ENCODE peak calls at places on chromosomes 11 and 22, in four cellular contexts. X is adrenal gland, V is transverse colon, G is fibroblast of lung. D is an unnamed sample.

GRCh38 chr11:114987171-114987760 is 308.9 kb downstream of the NXPE2 start:
- DNase-seq in X (no peak), V (no peak), G (no peak), D (no peak)

GRCh38 chr11:55658031-55658573 is 3.9 kb upstream of the OR4C6 start:
- DNase-seq in X (no peak), V (no peak), G (no peak), D (no peak)

GRCh38 chr11:14244926-14245325 is 114.1 kb downstream of the RRAS2 start:
- DNase-seq in X (no peak), V (no peak), G (no peak), D (no peak)

GRCh38 chr11:72144807-72145565 is 9.5 kb downstream of the FOLR3 start:
- DNase-seq in X (no peak), V (no peak), G (peak), D (no peak)

GRCh38 chr11:84414936-84415335 is 1128.8 kb upstream of the CCDC90B start:
- DNase-seq in X (no peak), V (no peak), G (no peak), D (no peak)

GRCh38 chr11:66691311-66691980 is 13.8 kb upstream of the RBM4B start:
- DNase-seq in X (peak), V (no peak), G (no peak), D (no peak)

GRCh38 chr11:134789104-134789503 is 377.1 kb upstream of the B3GAT1 start:
- DNase-seq in X (no peak), V (no peak), G (no peak), D (no peak)

GRCh38 chr11:133104014-133104753 is 428.1 kb downstream of the OPCML start:
- DNase-seq in X (no peak), V (no peak), G (no peak), D (no peak)

GRCh38 chr11:101974255-101974654 is 57.9 kb upstream of the ANGPTL5 start:
- DNase-seq in X (no peak), V (no peak), G (peak), D (no peak)

GRCh38 chr11:113148076-113148475 is 166.3 kb upstream of the TTC12 start:
- DNase-seq in X (no peak), V (no peak), G (no peak), D (no peak)

GRCh38 chr11:56909080-56909479 is 79.6 kb upstream of the OR5AK2 start:
- DNase-seq in X (no peak), V (no peak), G (no peak), D (no peak)

GRCh38 chr11:96228472-96228871 is 114.5 kb downstream of the MAML2 start:
- DNase-seq in X (peak), V (peak), G (peak), D (no peak)

GRCh38 chr11:68340784-68341556 is 28.6 kb downstream of the LRP5 start:
- DNase-seq in X (no peak), V (no peak), G (no peak), D (no peak)

GRCh38 chr11:128687321-128687720 is 6.6 kb upstream of the FLI1 start:
- DNase-seq in X (no peak), V (peak), G (no peak), D (no peak)

GRCh38 chr11:128685383-128686044 is 8.4 kb upstream of the FLI1 start:
- DNase-seq in X (no peak), V (no peak), G (no peak), D (no peak)

GRCh38 chr11:128688031-128688713 is 5.7 kb upstream of the FLI1 start:
- DNase-seq in X (no peak), V (no peak), G (no peak), D (no peak)

GRCh38 chr11:128686045-128686741 is 7.7 kb upstream of the FLI1 start:
- DNase-seq in X (no peak), V (no peak), G (no peak), D (no peak)

GRCh38 chr11:128686745-128687177 is 7.1 kb upstream of the FLI1 start:
- DNase-seq in X (no peak), V (peak), G (peak), D (no peak)
- H3K4me3 ChIP-seq in X (no peak), V (no peak), G (peak), D (peak)

DNA sequence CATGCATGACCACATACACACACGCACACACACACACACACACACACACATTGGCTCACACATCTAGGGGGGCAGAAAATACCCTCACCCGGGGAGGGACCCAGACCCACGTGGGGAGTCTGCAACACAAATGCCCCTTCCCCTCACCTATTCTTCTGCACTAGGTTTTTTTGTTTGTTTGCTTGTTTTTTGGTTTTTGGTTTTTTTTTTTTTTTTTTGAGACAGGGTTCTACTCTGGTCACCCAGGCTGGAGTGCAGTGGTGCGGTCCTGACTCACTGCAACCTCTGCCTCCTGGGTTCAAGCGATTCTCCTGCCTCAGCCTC is 28.4 kb downstream of the WEE1 start:
- DNase-seq in X (no peak), V (no peak), G (no peak), D (no peak)
- H3K4me3 ChIP-seq in X (no peak), V (no peak), G (no peak), D (peak)

DNA sequence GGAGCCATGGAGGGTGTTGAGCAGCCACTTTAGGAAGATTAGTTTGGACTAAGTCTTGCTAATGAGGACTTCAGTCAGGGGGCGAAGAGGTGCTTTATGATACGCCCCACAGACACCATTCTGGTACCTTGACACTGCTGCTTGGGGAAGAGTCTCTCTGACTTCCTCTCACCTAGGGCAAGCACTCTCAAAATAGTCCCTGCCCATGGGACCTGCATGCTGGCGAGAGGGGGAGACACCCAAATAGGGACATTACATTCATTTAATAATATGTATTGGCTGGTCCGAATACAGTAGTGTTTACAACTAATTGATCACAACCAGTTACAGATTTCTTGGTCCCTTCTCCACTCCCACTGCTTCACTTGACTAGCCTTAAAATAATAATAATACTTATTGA is 4.4 kb upstream of the CATSPERZ start:
- DNase-seq in X (no peak), V (no peak), G (no peak), D (no peak)
- H3K4me3 ChIP-seq in X (no peak), V (no peak), G (no peak), D (no peak)

GRCh38 chr22:35896306-35896705 is 132.3 kb downstream of the RBFOX2 start:
- DNase-seq in X (no peak), V (no peak), G (no peak), D (no peak)
- H3K4me3 ChIP-seq in X (no peak), V (no peak), G (no peak), D (no peak)

GRCh38 chr22:41801886-41802285 is 1.4 kb downstream of the CCDC134 start:
- DNase-seq in X (no peak), V (no peak), G (no peak), D (no peak)
- H3K4me3 ChIP-seq in X (no peak), V (no peak), G (peak), D (no peak)

GRCh38 chr11:100221791-100222190 is 465.3 kb upstream of the ARHGAP42 start:
- DNase-seq in X (no peak), V (no peak), G (no peak), D (no peak)
- H3K4me3 ChIP-seq in X (no peak), V (no peak), G (no peak), D (no peak)

GRCh38 chr22:20205464-20205963 is 54.7 kb upstream of the CCDC188 start:
- DNase-seq in X (no peak), V (no peak), G (no peak), D (no peak)

GRCh38 chr22:20207277-20208025 is 56.6 kb upstream of the CCDC188 start:
- DNase-seq in X (no peak), V (no peak), G (no peak), D (no peak)

GRCh38 chr22:20206709-20207215 is 55.9 kb upstream of the CCDC188 start:
- DNase-seq in X (no peak), V (peak), G (peak), D (peak)

GRCh38 chr22:20204821-20205220 is 54.0 kb upstream of the CCDC188 start:
- DNase-seq in X (no peak), V (no peak), G (no peak), D (no peak)

DNA sequence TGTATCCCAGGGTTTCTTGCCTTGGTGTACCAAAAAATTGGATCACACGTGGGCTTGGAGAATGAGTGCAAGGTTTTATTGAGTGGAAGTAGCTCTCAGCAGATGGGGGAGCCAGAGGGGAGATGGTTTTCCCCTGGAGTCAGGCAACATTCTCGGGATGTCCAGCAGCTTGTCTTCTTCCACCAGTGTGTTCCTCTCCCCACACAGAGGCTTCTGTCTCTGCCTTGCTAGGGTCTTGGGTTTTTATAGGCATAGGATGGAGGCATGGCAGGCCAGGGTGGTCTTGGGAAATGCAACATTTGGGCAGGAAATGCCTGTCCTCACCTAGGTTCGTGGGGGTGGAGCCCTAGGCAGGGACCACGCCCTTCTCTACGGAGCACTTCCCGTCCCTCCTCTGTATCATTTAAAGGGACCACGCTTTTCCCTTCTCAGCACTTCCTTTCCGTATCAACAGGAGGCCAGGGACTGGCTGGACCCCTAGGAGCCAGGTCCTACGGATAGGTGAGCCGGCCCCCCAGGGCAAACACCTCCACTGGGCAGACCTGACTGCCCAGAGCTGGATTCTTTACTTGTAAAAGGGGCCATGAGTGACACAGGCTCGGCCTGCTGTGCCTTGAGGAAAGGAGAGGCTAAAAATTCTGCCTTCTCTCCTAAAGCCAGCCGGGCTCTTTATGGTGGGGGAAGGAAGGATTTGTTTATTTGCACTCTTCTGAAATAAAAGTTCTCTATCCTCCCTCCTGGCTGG is 55.3 kb upstream of the CCDC188 start:
- DNase-seq in X (peak), V (peak), G (peak), D (peak)
- H3K4me3 ChIP-seq in X (peak), V (peak), G (peak), D (peak)